ENCODE peak calls at places on chromosomes 11 and 22, in eight cellular contexts. C is transverse colon, W is MM.1S, B is H1, Q is Panc1, K is upper lobe of right lung, V is BE2C, A is thoracic aorta. Z is an unnamed sample.

GRCh38 chr11:12546122-12546521 is 128.1 kb upstream of the TEAD1 start:
- DNase-seq in K (no peak), A (no peak), C (no peak), Q (no peak), W (no peak), V (no peak), B (no peak), Z (no peak)

GRCh38 chr22:37711490-37711889 is 14.6 kb downstream of the TRIOBP start:
- DNase-seq in K (no peak), Q (no peak), W (no peak), A (no peak), V (no peak), B (no peak), C (no peak), Z (no peak)

GRCh38 chr11:1831338-1832180 is 3.2 kb upstream of the SYT8 start:
- DNase-seq in C (no peak), K (no peak), A (no peak), W (no peak), B (no peak), V (no peak), Q (no peak), Z (no peak)

GRCh38 chr11:396511-396947 is 2.5 kb downstream of the PKP3 start:
- DNase-seq in V (no peak), C (no peak), K (no peak), A (no peak), Q (no peak), W (no peak), B (no peak), Z (no peak)

GRCh38 chr11:45673441-45673840 is 8.0 kb upstream of the CHST1 start:
- DNase-seq in A (no peak), C (no peak), V (no peak), W (no peak), Q (no peak), K (no peak), B (no peak), Z (no peak)

GRCh38 chr22:37020192-37020479 is 594 bp downstream of the MPST start:
- DNase-seq in V (peak; percentile 32), B (no peak), C (peak; percentile 75), W (peak; percentile 34), A (no peak), Q (no peak), K (no peak), Z (peak; percentile 58)

GRCh38 chr11:65885808-65886536 is 2.3 kb downstream of the FIBP start:
- DNase-seq in K (peak; percentile 25), A (no peak), Q (no peak), W (no peak), V (no peak), C (peak; percentile 24), B (no peak), Z (no peak)

GRCh38 chr22:22786301-22787115 is 101.1 kb upstream of the IGLL5 start:
- DNase-seq in K (no peak), Q (no peak), V (no peak), B (no peak), A (no peak), C (no peak), W (no peak), Z (no peak)

GRCh38 chr11:113668255-113668654 is 37.9 kb downstream of the TMPRSS5 start:
- DNase-seq in V (no peak), K (no peak), C (no peak), W (no peak), A (no peak), B (no peak), Q (no peak), Z (no peak)

GRCh38 chr11:59545179-59546020 is 34.1 kb downstream of the OR4D9 start:
- DNase-seq in B (no peak), V (no peak), Q (no peak), W (no peak), C (no peak), A (no peak), K (no peak), Z (no peak)

GRCh38 chr11:24515632-24516031 is 18.8 kb downstream of the LUZP2 start:
- DNase-seq in V (no peak), B (no peak), K (no peak), C (no peak), W (no peak), A (no peak), Q (no peak), Z (no peak)

GRCh38 chr11:114168691-114169090 is 109.2 kb downstream of the ZBTB16 start:
- DNase-seq in W (peak; percentile 70), V (no peak), C (peak; percentile 68), Q (no peak), K (no peak), B (no peak), A (no peak), Z (no peak)

GRCh38 chr22:22702159-22702873 is 57.9 kb downstream of the GGTLC2 start:
- DNase-seq in K (no peak), Q (no peak), B (no peak), A (no peak), V (no peak), W (peak; percentile 39), C (peak; percentile 44), Z (no peak)

GRCh38 chr22:19930537-19931486 is 10.8 kb upstream of the COMT start:
- DNase-seq in A (no peak), K (no peak), V (no peak), B (no peak), Q (no peak), W (no peak), C (no peak), Z (no peak)

GRCh38 chr11:66976925-66977324 is 1.8 kb downstream of the C11orf86 start:
- DNase-seq in K (no peak), A (no peak), C (no peak), V (no peak), B (no peak), Q (no peak), W (no peak), Z (no peak)

GRCh38 chr22:16960220-16960883 is 47.7 kb downstream of the GAB4 start:
- DNase-seq in A (no peak), W (no peak), K (no peak), V (no peak), B (no peak), C (no peak), Q (no peak), Z (no peak)

GRCh38 chr11:126523441-126523840 is 168.0 kb downstream of the ST3GAL4 start:
- DNase-seq in B (no peak), C (no peak), Q (no peak), W (no peak), V (no peak), K (peak; percentile 46), A (no peak), Z (no peak)

GRCh38 chr11:18046116-18046777 is at the start of gene TPH1:
- DNase-seq in C (peak; percentile 34), V (peak; percentile 49), K (peak; percentile 79), B (peak; percentile 3), W (no peak), Q (no peak), A (peak; percentile 9), Z (peak; percentile 74)

GRCh38 chr11:125315088-125315740 is 150.7 kb downstream of the PKNOX2 start:
- DNase-seq in Q (no peak), A (no peak), W (no peak), C (no peak), K (no peak), V (peak; percentile 57), B (no peak), Z (peak; percentile 49)

GRCh38 chr11:120523196-120523595 is 11.6 kb downstream of the GRIK4 start:
- DNase-seq in K (peak; percentile 26), W (no peak), V (no peak), A (no peak), Q (no peak), B (no peak), C (no peak), Z (no peak)

GRCh38 chr11:87460842-87461637 is 423.3 kb downstream of the TMEM135 start:
- DNase-seq in A (no peak), V (no peak), Q (no peak), K (no peak), W (no peak), B (no peak), C (no peak), Z (no peak)

GRCh38 chr11:34564807-34565241 is 51.2 kb upstream of the ELF5 start:
- DNase-seq in B (no peak), K (no peak), A (no peak), Q (no peak), W (no peak), V (no peak), C (no peak), Z (no peak)

GRCh38 chr11:34566736-34567135 is 53.1 kb upstream of the ELF5 start:
- DNase-seq in A (no peak), B (no peak), C (no peak), W (no peak), K (no peak), Q (no peak), V (no peak), Z (no peak)

GRCh38 chr11:34565417-34566208 is 52.0 kb upstream of the ELF5 start:
- DNase-seq in K (no peak), W (peak; percentile 26), Q (peak; percentile 18), C (no peak), V (peak; percentile 7), B (peak; percentile 17), A (no peak), Z (no peak)

GRCh38 chr11:34566209-34566551 is 52.6 kb upstream of the ELF5 start:
- DNase-seq in W (no peak), A (no peak), K (no peak), B (no peak), Q (no peak), V (no peak), C (no peak), Z (no peak)

GRCh38 chr11:34564406-34564805 is 50.8 kb upstream of the ELF5 start:
- DNase-seq in C (no peak), K (no peak), B (peak; percentile 13), W (no peak), Q (no peak), A (no peak), V (no peak), Z (no peak)
- H3K9me3 ChIP-seq in C (no peaks in the 10 kb centered on the region), K (no peaks in the 10 kb centered on the region), B (no peaks in the 10 kb centered on the region), W (no peaks in the 10 kb centered on the region), Q (no peaks in the 10 kb centered on the region), A (no peaks in the 10 kb centered on the region), V (no peaks in the 10 kb centered on the region), Z (no peaks in the 10 kb centered on the region)

GRCh38 chr11:116170526-116171120 is 602.2 kb downstream of the BUD13 start:
- DNase-seq in C (peak; percentile 25), A (no peak), V (peak; percentile 46), B (no peak), Q (no peak), W (no peak), K (no peak), Z (no peak)
- TF ChIP-seq CTCF in C (no peak), A (no peak), V (peak; percentile 73), B (peak; percentile 68), Q (peak; percentile 64), W (peak; percentile 27), K (peak; percentile 34), Z (no peak)

DNA sequence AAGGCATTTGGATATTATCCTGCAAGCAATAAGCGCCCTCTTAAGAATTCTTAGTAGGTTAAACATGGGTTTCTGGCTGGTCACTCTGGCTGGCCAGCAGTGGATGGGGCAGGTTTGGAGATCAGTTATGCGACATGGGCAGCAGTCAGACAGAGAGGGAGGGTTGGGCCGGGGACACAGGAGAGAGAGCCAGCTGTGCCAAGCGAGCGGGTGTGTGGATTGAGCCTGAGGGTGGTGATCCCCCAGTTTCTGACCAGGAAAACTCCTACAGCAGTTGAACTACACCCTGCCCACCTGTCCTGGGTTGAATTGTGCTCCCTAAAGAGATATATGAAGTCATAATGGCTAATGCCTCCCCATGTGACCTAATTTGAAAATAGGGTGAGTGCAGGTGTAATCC is 671.2 kb downstream of the TBC1D22A start:
- DNase-seq in K (no peak), W (no peak), A (no peak), C (no peak), B (no peak), Q (no peak), V (no peak), Z (no peak)
- H3K9me3 ChIP-seq in K (peaks cover 4% of the 10 kb centered on the region), W (no peaks in the 10 kb centered on the region), A (no peaks in the 10 kb centered on the region), C (peaks cover 4% of the 10 kb centered on the region), B (peaks cover 70% of the 10 kb centered on the region), Q (peaks cover 4% of the 10 kb centered on the region), V (no peaks in the 10 kb centered on the region), Z (peaks cover 23% of the 10 kb centered on the region)

GRCh38 chr11:95849087-95849825 is 59.0 kb downstream of the CEP57 start:
- DNase-seq in K (no peak), B (peak; percentile 7), W (peak; percentile 42), V (peak; percentile 54), Q (peak; percentile 39), C (peak; percentile 44), A (no peak), Z (peak; percentile 41)
- TF ChIP-seq CTCF in K (peak; percentile 50), B (peak; percentile 59), W (peak; percentile 36), V (peak; percentile 70), Q (peak; percentile 72), C (peak; percentile 26), A (peak; percentile 51), Z (peak; percentile 44)

Z was measured in stomach.